ENCODE peak calls at places on chromosomes 5 and 9, in five cellular contexts. C, R, V, I and Z are unnamed samples.

GRCh38 chr5:90506221-90506620 is 23.2 kb downstream of the LYSMD3 start:
- DNase-seq in C (no peak), V (no peak), I (no peak), R (no peak), Z (no peak)

GRCh38 chr5:173919443-173919842 is 31.3 kb downstream of the CPEB4 start:
- DNase-seq in I (no peak), C (no peak), R (no peak), V (no peak), Z (no peak)

GRCh38 chr9:95772320-95773060 is 103.0 kb upstream of the ERCC6L2 start:
- DNase-seq in R (no peak), I (peak), V (no peak), C (no peak), Z (no peak)

GRCh38 chr5:11903121-11903613 is 1.1 kb downstream of the CTNND2 start:
- DNase-seq in C (no peak), V (no peak), R (no peak), I (no peak), Z (no peak)

GRCh38 chr5:151023047-151023615 is 2.7 kb downstream of the GPX3 start:
- DNase-seq in C (no peak), I (peak), V (no peak), R (no peak), Z (no peak)

GRCh38 chr9:131281119-131281965 is 5.0 kb upstream of the FAM78A start:
- DNase-seq in I (no peak), R (no peak), V (no peak), C (no peak), Z (no peak)

GRCh38 chr5:157506981-157507780 is 47.2 kb downstream of the NIPAL4 start:
- DNase-seq in C (no peak), R (no peak), I (no peak), V (no peak), Z (no peak)

GRCh38 chr9:128168731-128169308 is 8.8 kb downstream of the BBLN start:
- DNase-seq in C (no peak), V (no peak), I (no peak), R (no peak), Z (no peak)

GRCh38 chr9:94937214-94937903 is 210.9 kb downstream of the AOPEP start:
- DNase-seq in V (no peak), R (no peak), I (no peak), C (no peak), Z (no peak)

GRCh38 chr5:141734501-141735231 is 52.6 kb upstream of the ARAP3 start:
- DNase-seq in R (peak), C (no peak), V (no peak), I (peak), Z (peak)

GRCh38 chr9:110156902-110157301 is 51.1 kb downstream of the C9orf152 start:
- DNase-seq in V (no peak), C (no peak), R (no peak), I (no peak), Z (no peak)

GRCh38 chr5:6090838-6091237 is 287.5 kb downstream of the MED10 start:
- DNase-seq in R (no peak), I (no peak), V (no peak), C (no peak), Z (no peak)

GRCh38 chr9:37382161-37382981 is 40.1 kb upstream of the GRHPR start:
- DNase-seq in I (no peak), R (no peak), C (peak), V (no peak), Z (no peak)

GRCh38 chr9:90065001-90065400 is 460.2 kb downstream of the GADD45G start:
- DNase-seq in R (no peak), V (no peak), I (no peak), C (no peak), Z (no peak)

GRCh38 chr9:93011114-93011513 is 47.4 kb upstream of the SUSD3 start:
- DNase-seq in V (no peak), I (no peak), C (no peak), R (no peak), Z (no peak)

GRCh38 chr9:138061631-138062030 is 184.0 kb downstream of the CACNA1B start:
- DNase-seq in C (no peak), I (no peak), V (no peak), R (no peak), Z (no peak)

GRCh38 chr9:83432104-83432627 is 106.0 kb downstream of the FRMD3 start:
- DNase-seq in C (no peak), R (no peak), V (no peak), I (peak), Z (no peak)

GRCh38 chr5:127878174-127878750 is 175.1 kb downstream of the CCDC192 start:
- DNase-seq in I (peak), V (no peak), R (no peak), C (no peak), Z (no peak)

GRCh38 chr5:140926211-140926902 is at the start of gene PCDHAC1:
- DNase-seq in R (peak), C (no peak), I (peak), V (no peak), Z (peak)

GRCh38 chr5:2565147-2565546 is 186.3 kb downstream of the IRX2 start:
- DNase-seq in V (no peak), I (no peak), R (no peak), C (no peak), Z (no peak)

DNA sequence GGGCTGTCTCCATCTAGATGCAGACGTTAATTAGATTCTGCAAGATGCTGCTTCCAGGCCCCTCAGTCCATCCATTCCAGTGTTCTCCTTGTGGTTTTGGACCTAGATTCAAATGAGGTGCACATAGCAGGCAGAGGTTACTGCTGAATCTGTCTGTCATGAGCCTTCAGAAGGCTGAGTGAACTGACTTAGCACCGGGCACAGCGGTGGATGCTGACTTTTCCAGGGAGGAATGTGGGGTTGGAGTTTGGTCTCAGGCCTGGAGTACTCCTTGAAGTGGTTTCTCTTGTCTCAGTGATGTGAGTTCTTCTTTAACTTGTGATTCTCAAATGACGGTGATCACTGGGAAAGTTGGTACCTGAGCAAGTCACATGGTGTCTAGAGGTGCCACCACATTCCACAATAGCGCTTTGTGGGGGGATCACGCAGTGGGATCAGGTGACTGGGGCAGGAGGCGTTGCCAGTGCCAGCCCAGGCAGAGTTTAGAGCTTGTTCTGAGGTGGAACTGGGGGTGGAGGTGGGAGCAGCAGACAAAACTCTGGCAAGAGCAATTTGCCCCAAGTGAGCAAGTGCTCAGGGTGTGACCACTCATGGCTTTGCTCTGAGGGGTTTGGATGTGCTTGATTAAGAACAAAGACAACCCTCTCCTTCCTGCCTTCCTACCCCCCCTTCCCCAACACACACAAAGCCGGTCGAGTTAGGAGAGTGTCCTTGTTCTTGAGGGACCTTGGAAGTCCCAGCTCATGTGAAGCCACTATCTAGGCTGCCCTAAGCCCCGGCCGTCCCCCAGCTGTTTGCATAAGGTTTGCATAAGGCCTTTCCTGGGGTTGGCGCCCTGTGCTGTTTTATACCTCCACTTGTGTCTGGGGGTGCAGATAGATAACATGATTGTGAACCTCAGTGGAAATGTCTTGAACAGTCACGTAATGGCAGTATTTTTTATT is 25.1 kb downstream of the JADE2 start:
- DNase-seq in R (no peak), V (no peak), I (no peak), C (no peak), Z (no peak)
- TF ChIP-seq CTCF in R (no peak), V (no peak), I (no peak), C (no peak), Z (no peak)

GRCh38 chr5:15995206-15996052 is 184.2 kb downstream of the MARCHF11 start:
- DNase-seq in C (no peak), R (no peak), I (no peak), V (no peak), Z (no peak)
- TF ChIP-seq CTCF in C (no peak), R (peak), I (peak), V (no peak), Z (peak)

GRCh38 chr9:79953908-79954307 is 382.1 kb downstream of the TLE4 start:
- DNase-seq in I (no peak), V (no peak), R (no peak), C (no peak), Z (no peak)

GRCh38 chr9:79952401-79952800 is 380.6 kb downstream of the TLE4 start:
- DNase-seq in C (no peak), V (no peak), I (no peak), R (no peak), Z (no peak)

DNA sequence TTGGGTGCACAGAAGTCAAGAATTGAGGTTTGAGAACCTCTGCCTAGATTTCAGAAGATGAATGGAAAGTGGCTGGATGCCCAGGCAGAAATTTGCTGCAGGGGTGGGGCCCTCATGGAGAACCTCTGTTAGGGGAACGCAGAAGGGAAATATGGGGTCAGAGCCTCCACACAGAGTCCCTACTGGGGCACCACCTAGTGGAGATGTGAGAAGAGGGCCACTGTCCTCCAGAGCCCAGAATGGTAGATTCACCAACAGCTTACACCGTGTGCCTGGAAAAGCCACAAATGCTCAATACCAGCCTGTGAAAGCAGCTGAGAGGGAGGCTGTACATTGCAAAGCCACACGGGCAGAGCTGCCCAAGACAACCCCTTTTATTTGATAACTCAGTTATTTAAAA is 383.5 kb downstream of the TLE4 start:
- DNase-seq in I (no peak), V (no peak), R (no peak), C (no peak), Z (no peak)
- TF ChIP-seq CTCF in I (peak), V (no peak), R (no peak), C (no peak), Z (no peak)

DNA sequence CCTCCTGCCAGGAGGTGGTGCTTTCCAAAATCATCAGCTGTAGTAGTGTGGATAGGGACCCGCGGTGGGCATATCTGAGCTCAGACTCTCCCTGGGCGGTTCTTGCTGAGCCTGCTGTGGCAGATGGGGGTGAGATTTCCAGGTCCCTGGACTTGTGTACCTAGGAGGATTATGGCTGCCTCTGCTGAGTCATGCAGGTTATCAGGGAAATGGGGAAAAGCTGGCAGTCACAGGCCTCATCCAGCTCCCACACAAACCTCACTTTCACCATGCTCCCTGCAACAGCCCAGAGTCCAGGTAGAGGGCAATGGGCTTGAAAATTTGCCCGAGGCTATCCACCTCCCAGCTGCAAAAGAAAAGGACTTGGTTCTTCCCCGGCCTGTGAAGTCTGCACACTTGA is 23.4 kb upstream of the MAMDC2 start:
- DNase-seq in V (no peak), R (no peak), I (no peak), C (no peak), Z (no peak)
- TF ChIP-seq CTCF in V (no peak), R (no peak), I (no peak), C (no peak), Z (no peak)

GRCh38 chr9:7405924-7406604 is 393.5 kb downstream of the DMAC1 start:
- DNase-seq in V (no peak), R (no peak), C (no peak), I (no peak), Z (no peak)
- TF ChIP-seq CTCF in V (no peak), R (no peak), C (no peak), I (no peak), Z (no peak)